ENCODE peak calls at places on chromosomes 4 and X, in ten cellular contexts. One of them, this sample, is unnamed.
A peak's percentile ranks its signal among the peaks of the same experiment; 100 is the strongest.

GRCh38 chrX:153886915-153887314 is 942 bp upstream of the L1CAM start:
- DNase-seq in right atrium auricular region: no peak
- DNase-seq in fibroblast of lung: no peak
- DNase-seq in AG04449: no peak
- DNase-seq in AG10803: no peak
- DNase-seq in BE2C: peak; percentile 12
- DNase-seq in fibroblast of mammary gland: no peak
- DNase-seq in CD8-positive, alpha-beta T cell: no peak
- DNase-seq in SK-N-SH: no peak
- DNase-seq in lower leg skin: no peak
- DNase-seq in this sample: no peak

GRCh38 chr4:135098061-135098460 is 896.5 kb upstream of the PABPC4L start:
- DNase-seq in right atrium auricular region: no peak
- DNase-seq in fibroblast of lung: no peak
- DNase-seq in AG04449: no peak
- DNase-seq in AG10803: no peak
- DNase-seq in BE2C: no peak
- DNase-seq in fibroblast of mammary gland: no peak
- DNase-seq in CD8-positive, alpha-beta T cell: no peak
- DNase-seq in SK-N-SH: no peak
- DNase-seq in lower leg skin: no peak
- DNase-seq in this sample: no peak

GRCh38 chrX:6067600-6067999 is 161.1 kb downstream of the NLGN4X start:
- DNase-seq in right atrium auricular region: no peak
- DNase-seq in fibroblast of lung: no peak
- DNase-seq in AG04449: no peak
- DNase-seq in AG10803: no peak
- DNase-seq in BE2C: no peak
- DNase-seq in fibroblast of mammary gland: no peak
- DNase-seq in CD8-positive, alpha-beta T cell: no peak
- DNase-seq in SK-N-SH: no peak
- DNase-seq in lower leg skin: no peak
- DNase-seq in this sample: no peak

GRCh38 chr4:122576261-122577188 is 44.3 kb downstream of the IL21 start:
- DNase-seq in right atrium auricular region: no peak
- DNase-seq in fibroblast of lung: peak; percentile 71
- DNase-seq in AG04449: no peak
- DNase-seq in AG10803: peak; percentile 45
- DNase-seq in BE2C: peak; percentile 11
- DNase-seq in fibroblast of mammary gland: peak; percentile 60
- DNase-seq in CD8-positive, alpha-beta T cell: no peak
- DNase-seq in SK-N-SH: peak; percentile 16
- DNase-seq in lower leg skin: no peak
- DNase-seq in this sample: peak; percentile 77

GRCh38 chr4:146342600-146343192 is 128.4 kb downstream of the REELD1 start:
- DNase-seq in right atrium auricular region: no peak
- DNase-seq in fibroblast of lung: peak; percentile 71
- DNase-seq in AG04449: no peak
- DNase-seq in AG10803: peak; percentile 47
- DNase-seq in BE2C: peak; percentile 39
- DNase-seq in fibroblast of mammary gland: peak; percentile 59
- DNase-seq in CD8-positive, alpha-beta T cell: no peak
- DNase-seq in SK-N-SH: peak; percentile 32
- DNase-seq in lower leg skin: no peak
- DNase-seq in this sample: peak; percentile 66

GRCh38 chr4:128283071-128283470 is 4.5 kb downstream of the PGRMC2 start:
- DNase-seq in right atrium auricular region: no peak
- DNase-seq in fibroblast of lung: no peak
- DNase-seq in AG04449: no peak
- DNase-seq in AG10803: peak; percentile 45
- DNase-seq in BE2C: no peak
- DNase-seq in fibroblast of mammary gland: no peak
- DNase-seq in CD8-positive, alpha-beta T cell: no peak
- DNase-seq in SK-N-SH: no peak
- DNase-seq in lower leg skin: no peak
- DNase-seq in this sample: no peak

GRCh38 chr4:2535386-2536192 is 858 bp upstream of the FAM193A start:
- DNase-seq in right atrium auricular region: peak; percentile 67
- DNase-seq in fibroblast of lung: peak; percentile 41
- DNase-seq in AG04449: no peak
- DNase-seq in AG10803: peak; percentile 29
- DNase-seq in BE2C: peak; percentile 66
- DNase-seq in fibroblast of mammary gland: peak; percentile 26
- DNase-seq in CD8-positive, alpha-beta T cell: peak; percentile 26
- DNase-seq in SK-N-SH: peak; percentile 79
- DNase-seq in lower leg skin: peak; percentile 92
- DNase-seq in this sample: peak; percentile 38

GRCh38 chr4:152346979-152347378 is 188.9 kb downstream of the FBXW7 start:
- DNase-seq in right atrium auricular region: no peak
- DNase-seq in fibroblast of lung: no peak
- DNase-seq in AG04449: no peak
- DNase-seq in AG10803: no peak
- DNase-seq in BE2C: no peak
- DNase-seq in fibroblast of mammary gland: no peak
- DNase-seq in CD8-positive, alpha-beta T cell: no peak
- DNase-seq in SK-N-SH: no peak
- DNase-seq in lower leg skin: no peak
- DNase-seq in this sample: no peak

GRCh38 chrX:11757397-11757728 is 674 bp upstream of the MSL3 start:
- DNase-seq in right atrium auricular region: no peak
- DNase-seq in fibroblast of lung: no peak
- DNase-seq in AG04449: no peak
- DNase-seq in AG10803: no peak
- DNase-seq in BE2C: no peak
- DNase-seq in fibroblast of mammary gland: no peak
- DNase-seq in CD8-positive, alpha-beta T cell: no peak
- DNase-seq in SK-N-SH: no peak
- DNase-seq in lower leg skin: peak; percentile 87
- DNase-seq in this sample: no peak

GRCh38 chr4:23060776-23061175 is 368.0 kb downstream of the GBA3 start:
- DNase-seq in right atrium auricular region: no peak
- DNase-seq in fibroblast of lung: peak; percentile 23
- DNase-seq in AG04449: no peak
- DNase-seq in AG10803: peak; percentile 28
- DNase-seq in BE2C: no peak
- DNase-seq in fibroblast of mammary gland: peak; percentile 1
- DNase-seq in CD8-positive, alpha-beta T cell: no peak
- DNase-seq in SK-N-SH: no peak
- DNase-seq in lower leg skin: no peak
- DNase-seq in this sample: no peak

GRCh38 chr4:26346203-26346620 is 25.4 kb downstream of the RBPJ start:
- DNase-seq in right atrium auricular region: no peak
- DNase-seq in fibroblast of lung: no peak
- DNase-seq in AG04449: no peak
- DNase-seq in AG10803: peak; percentile 41
- DNase-seq in BE2C: peak; percentile 81
- DNase-seq in fibroblast of mammary gland: peak; percentile 42
- DNase-seq in CD8-positive, alpha-beta T cell: no peak
- DNase-seq in SK-N-SH: no peak
- DNase-seq in lower leg skin: no peak
- DNase-seq in this sample: peak; percentile 76

GRCh38 chr4:139154538-139154937 is 22.5 kb downstream of the ELF2 start:
- DNase-seq in right atrium auricular region: no peak
- DNase-seq in fibroblast of lung: no peak
- DNase-seq in AG04449: no peak
- DNase-seq in AG10803: no peak
- DNase-seq in BE2C: no peak
- DNase-seq in fibroblast of mammary gland: no peak
- DNase-seq in CD8-positive, alpha-beta T cell: no peak
- DNase-seq in SK-N-SH: no peak
- DNase-seq in lower leg skin: no peak
- DNase-seq in this sample: no peak
- H3K4me3 ChIP-seq in right atrium auricular region: no peak overlapping the region
- H3K4me3 ChIP-seq in fibroblast of lung: no peak overlapping the region
- H3K4me3 ChIP-seq in AG04449: no peak overlapping the region
- H3K4me3 ChIP-seq in AG10803: no peak overlapping the region
- H3K4me3 ChIP-seq in BE2C: no peak overlapping the region
- H3K4me3 ChIP-seq in fibroblast of mammary gland: no peak overlapping the region
- H3K4me3 ChIP-seq in CD8-positive, alpha-beta T cell: no peak overlapping the region
- H3K4me3 ChIP-seq in SK-N-SH: no peak overlapping the region
- H3K4me3 ChIP-seq in lower leg skin: no peak overlapping the region
- H3K4me3 ChIP-seq in this sample: no peak overlapping the region

GRCh38 chrX:10254746-10255145 is 98.0 kb downstream of the CLCN4 start:
- DNase-seq in right atrium auricular region: no peak
- DNase-seq in fibroblast of lung: no peak
- DNase-seq in AG04449: no peak
- DNase-seq in AG10803: peak; percentile 20
- DNase-seq in BE2C: peak; percentile 11
- DNase-seq in fibroblast of mammary gland: no peak
- DNase-seq in CD8-positive, alpha-beta T cell: no peak
- DNase-seq in SK-N-SH: peak; percentile 8
- DNase-seq in lower leg skin: no peak
- DNase-seq in this sample: no peak
- TF ChIP-seq CTCF in right atrium auricular region: no peak
- TF ChIP-seq CTCF in fibroblast of lung: no peak
- TF ChIP-seq CTCF in AG04449: no peak
- TF ChIP-seq CTCF in AG10803: peak; percentile 16
- TF ChIP-seq CTCF in BE2C: peak; percentile 50
- TF ChIP-seq CTCF in fibroblast of mammary gland: peak; percentile 5
- TF ChIP-seq CTCF in CD8-positive, alpha-beta T cell: no peak
- TF ChIP-seq CTCF in SK-N-SH: peak; percentile 30
- TF ChIP-seq CTCF in lower leg skin: no peak
- TF ChIP-seq CTCF in this sample: no peak

GRCh38 chr4:158208931-158209640 is 1.2 kb upstream of the TMEM144 start:
- DNase-seq in right atrium auricular region: no peak
- DNase-seq in fibroblast of lung: no peak
- DNase-seq in AG04449: no peak
- DNase-seq in AG10803: no peak
- DNase-seq in BE2C: no peak
- DNase-seq in fibroblast of mammary gland: no peak
- DNase-seq in CD8-positive, alpha-beta T cell: no peak
- DNase-seq in SK-N-SH: no peak
- DNase-seq in lower leg skin: no peak
- DNase-seq in this sample: no peak

GRCh38 chr4:158211288-158211687 is 1.0 kb downstream of the TMEM144 start:
- DNase-seq in right atrium auricular region: no peak
- DNase-seq in fibroblast of lung: no peak
- DNase-seq in AG04449: no peak
- DNase-seq in AG10803: no peak
- DNase-seq in BE2C: no peak
- DNase-seq in fibroblast of mammary gland: no peak
- DNase-seq in CD8-positive, alpha-beta T cell: no peak
- DNase-seq in SK-N-SH: no peak
- DNase-seq in lower leg skin: no peak
- DNase-seq in this sample: no peak

GRCh38 chr4:158209825-158210807 is at the start of gene TMEM144:
- DNase-seq in right atrium auricular region: peak; percentile 97
- DNase-seq in fibroblast of lung: peak; percentile 79
- DNase-seq in AG04449: peak; percentile 28
- DNase-seq in AG10803: peak; percentile 78
- DNase-seq in BE2C: peak; percentile 62
- DNase-seq in fibroblast of mammary gland: peak; percentile 88
- DNase-seq in CD8-positive, alpha-beta T cell: no peak
- DNase-seq in SK-N-SH: no peak
- DNase-seq in lower leg skin: peak; percentile 98
- DNase-seq in this sample: peak; percentile 91
- H3K4me3 ChIP-seq in right atrium auricular region: peak within 1 kb of the TSS; percentile 49
- H3K4me3 ChIP-seq in fibroblast of lung: peak within 1 kb of the TSS; percentile 60
- H3K4me3 ChIP-seq in AG04449: peak within 1 kb of the TSS; percentile 44
- H3K4me3 ChIP-seq in AG10803: peak within 1 kb of the TSS; percentile 60
- H3K4me3 ChIP-seq in BE2C: peak within 1 kb of the TSS; percentile 49
- H3K4me3 ChIP-seq in fibroblast of mammary gland: peak within 1 kb of the TSS; percentile 61
- H3K4me3 ChIP-seq in CD8-positive, alpha-beta T cell: peak within 1 kb of the TSS; percentile 51
- H3K4me3 ChIP-seq in SK-N-SH: no peak within 1 kb of the TSS
- H3K4me3 ChIP-seq in lower leg skin: peak within 1 kb of the TSS; percentile 24
- H3K4me3 ChIP-seq in this sample: peak within 1 kb of the TSS; percentile 28

DNA sequence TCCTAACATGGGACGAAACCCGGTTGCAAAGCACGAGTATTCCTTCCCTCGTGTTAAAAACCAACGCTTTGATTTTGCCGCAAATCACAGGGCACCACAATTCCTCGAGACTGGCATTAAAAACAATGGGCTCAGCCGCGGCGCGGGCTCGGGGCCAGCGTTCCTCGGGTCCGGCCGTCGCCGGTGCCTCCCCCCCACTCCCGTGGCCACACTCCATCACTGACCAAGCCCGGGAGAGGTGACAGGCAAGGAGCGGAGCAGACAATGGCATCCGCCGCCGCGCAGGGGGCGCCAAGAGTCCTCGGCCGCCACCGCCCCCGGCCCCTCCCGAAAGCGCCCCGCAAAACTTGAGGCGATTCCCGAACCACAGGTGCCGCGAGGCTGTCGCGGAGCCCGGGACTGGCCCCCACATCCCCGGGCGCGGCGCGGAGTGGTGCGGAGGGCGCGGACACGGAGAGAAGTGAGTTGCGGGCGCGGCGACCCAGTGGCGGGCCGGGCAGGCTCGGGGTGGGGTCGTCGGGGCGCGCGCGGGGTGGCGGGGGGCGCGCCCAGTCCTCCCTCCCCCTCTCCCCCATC is 445 bp downstream of the AP1S2 start:
- DNase-seq in right atrium auricular region: peak; percentile 62
- DNase-seq in fibroblast of lung: peak; percentile 2
- DNase-seq in AG04449: no peak
- DNase-seq in AG10803: no peak
- DNase-seq in BE2C: peak; percentile 60
- DNase-seq in fibroblast of mammary gland: peak; percentile 3
- DNase-seq in CD8-positive, alpha-beta T cell: peak; percentile 17
- DNase-seq in SK-N-SH: peak; percentile 85
- DNase-seq in lower leg skin: peak; percentile 91
- DNase-seq in this sample: no peak
- TF ChIP-seq CTCF in right atrium auricular region: peak; percentile 57
- TF ChIP-seq CTCF in fibroblast of lung: no peak
- TF ChIP-seq CTCF in AG04449: no peak
- TF ChIP-seq CTCF in AG10803: no peak
- TF ChIP-seq CTCF in BE2C: peak; percentile 11
- TF ChIP-seq CTCF in fibroblast of mammary gland: no peak
- TF ChIP-seq CTCF in CD8-positive, alpha-beta T cell: peak; percentile 29
- TF ChIP-seq CTCF in SK-N-SH: peak; percentile 36
- TF ChIP-seq CTCF in lower leg skin: no peak
- TF ChIP-seq CTCF in this sample: no peak

This sample was measured in cardiac fibroblast.